ENCODE peak calls at places on chromosomes 1 and 21, in five cellular contexts. B, I, H, Z and X are unnamed samples. For H3K27me3, the result is how much of the 10 kb centered on the place peaks cover.

GRCh38 chr1:67832737-67833594 is at the start of gene GNG12:
- DNase-seq in Z (no peak), I (peak), B (no peak), H (peak), X (no peak)

GRCh38 chr1:54413295-54413694 is 7.1 kb upstream of the SSBP3 start:
- DNase-seq in Z (no peak), I (peak), H (peak), B (no peak), X (no peak)

GRCh38 chr1:36352141-36352909 is 28.9 kb upstream of the EVA1B start:
- DNase-seq in B (no peak), I (no peak), H (no peak), Z (no peak), X (no peak)

GRCh38 chr1:94236630-94237290 is 624 bp downstream of the ARHGAP29 start:
- DNase-seq in Z (no peak), B (no peak), I (no peak), H (peak), X (no peak)

GRCh38 chr1:204578867-204579664 is 62.9 kb downstream of the MDM4 start:
- DNase-seq in B (no peak), I (no peak), H (no peak), Z (no peak), X (no peak)

GRCh38 chr1:46689326-46689725 is 17.7 kb downstream of the TEX38 start:
- DNase-seq in H (no peak), Z (no peak), B (no peak), I (no peak), X (no peak)

GRCh38 chr1:1162597-1163537 is 10.8 kb upstream of the TTLL10 start:
- DNase-seq in H (peak), B (no peak), Z (no peak), I (no peak), X (no peak)

GRCh38 chr1:53470155-53470554 is 11.0 kb downstream of the DMRTB1 start:
- DNase-seq in Z (peak), H (peak), B (peak), I (peak), X (no peak)

GRCh38 chr1:41713141-41713540 is 205.6 kb downstream of the HIVEP3 start:
- DNase-seq in I (no peak), B (no peak), H (no peak), Z (no peak), X (no peak)

GRCh38 chr1:101122452-101123166 is 97.0 kb upstream of the DPH5 start:
- DNase-seq in B (no peak), H (no peak), Z (no peak), I (no peak), X (no peak)

GRCh38 chr1:44072204-44072603 is 40.9 kb upstream of the SLC6A9 start:
- DNase-seq in Z (peak), H (no peak), B (no peak), I (peak), X (no peak)

GRCh38 chr1:100734716-100735115 is 15.2 kb downstream of the VCAM1 start:
- DNase-seq in I (no peak), H (no peak), Z (no peak), B (no peak), X (no peak)

GRCh38 chr21:28805885-28806284 is 186.8 kb downstream of the LTN1 start:
- DNase-seq in H (no peak), B (no peak), Z (no peak), I (peak), X (no peak)

GRCh38 chr1:245585252-245585959 is 430.6 kb downstream of the KIF26B start:
- DNase-seq in B (no peak), I (peak), H (no peak), Z (no peak), X (no peak)

GRCh38 chr1:182127656-182128055 is 66.1 kb upstream of the ZNF648 start:
- DNase-seq in Z (no peak), B (no peak), I (no peak), H (no peak), X (no peak)

GRCh38 chr1:19239876-19240275 is 11.4 kb downstream of the EMC1 start:
- DNase-seq in B (no peak), I (no peak), H (no peak), Z (no peak), X (no peak)
- H3K27ac ChIP-seq in B (no peak), I (no peak), H (no peak), Z (peak), X (no peak)

GRCh38 chr1:88936760-88937342 is 45.5 kb upstream of the GTF2B start:
- DNase-seq in I (no peak), H (no peak), Z (no peak), B (no peak), X (no peak)

GRCh38 chr1:88935522-88936222 is 44.3 kb upstream of the GTF2B start:
- DNase-seq in H (no peak), Z (no peak), B (no peak), I (no peak), X (no peak)

DNA sequence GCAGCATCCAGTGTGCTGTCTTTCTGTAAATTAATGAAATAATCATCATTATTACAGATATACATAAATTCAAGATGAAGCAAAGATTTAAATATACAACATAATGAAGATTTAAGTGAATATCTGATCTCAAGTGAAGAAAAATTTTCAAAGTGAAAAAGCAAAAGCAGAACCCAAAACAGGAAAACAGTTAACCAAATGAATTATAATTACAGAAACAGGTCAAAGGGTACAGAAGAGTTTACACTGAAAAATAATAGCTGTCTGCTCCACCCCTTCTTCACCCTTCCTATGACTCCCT is 44.8 kb upstream of the GTF2B start:
- DNase-seq in Z (no peak), B (no peak), I (no peak), H (no peak), X (no peak)
- TF ChIP-seq CTCF in Z (no peak), B (no peak), I (no peak), H (no peak), X (peak)

GRCh38 chr1:3926956-3927355 is 26.9 kb upstream of the C1orf174 start:
- DNase-seq in I (no peak), Z (no peak), B (no peak), H (no peak), X (no peak)
- H3K27me3 ChIP-seq in I (under half), Z (under half), B (under half), H (under half), X (under half)

GRCh38 chr1:10280442-10281350 is 70.3 kb downstream of the KIF1B start:
- DNase-seq in I (no peak), Z (no peak), H (no peak), B (no peak), X (no peak)
- H3K27ac ChIP-seq in I (no peak), Z (peak), H (no peak), B (no peak), X (no peak)

GRCh38 chr1:161747789-161748188 is 1.8 kb upstream of the DUSP12 start:
- DNase-seq in Z (no peak), B (no peak), I (no peak), H (no peak), X (no peak)

DNA sequence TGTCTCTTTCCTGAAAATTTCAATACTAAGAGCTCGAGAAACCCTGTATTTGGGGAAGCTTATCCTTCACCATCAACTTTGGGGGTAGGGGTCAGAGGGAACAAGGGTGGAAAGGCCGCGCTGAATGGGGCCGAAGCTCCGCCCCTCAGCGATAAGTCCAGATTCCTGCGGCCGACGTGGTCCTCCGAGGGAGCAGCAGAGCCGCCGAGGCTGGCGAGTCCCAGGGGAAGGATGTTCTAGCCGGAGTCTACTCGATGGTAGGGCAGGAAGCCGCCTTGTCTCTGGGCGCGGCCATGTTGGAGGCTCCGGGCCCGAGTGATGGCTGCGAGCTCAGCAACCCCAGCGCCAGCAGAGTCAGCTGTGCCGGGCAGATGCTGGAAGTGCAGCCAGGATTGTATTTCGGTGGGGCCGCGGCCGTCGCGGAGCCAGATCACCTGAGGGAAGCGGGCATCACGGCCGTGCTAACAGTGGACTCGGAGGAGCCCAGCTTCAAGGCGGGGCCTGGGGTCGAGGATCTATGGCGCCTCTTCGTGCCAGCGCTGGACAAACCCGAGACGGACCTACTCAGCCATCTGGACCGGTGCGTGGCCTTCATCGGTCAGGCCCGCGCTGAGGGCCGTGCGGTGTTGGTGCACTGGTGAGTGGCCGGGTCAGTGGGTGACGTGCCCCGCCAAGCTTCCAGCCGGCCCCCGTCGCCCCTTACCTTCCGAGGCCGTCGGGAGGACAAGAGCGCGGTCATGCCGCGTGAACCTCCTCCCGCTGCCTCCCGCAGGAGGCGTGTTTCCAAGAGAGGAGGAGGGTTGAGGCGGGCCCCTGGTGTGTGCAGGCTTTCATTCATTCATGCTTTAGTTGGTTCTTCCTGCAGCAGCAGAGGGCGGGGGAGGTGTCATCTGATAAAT is at the start of gene DUSP12:
- DNase-seq in Z (peak), H (peak), B (no peak), I (peak), X (peak)
- TF ChIP-seq CTCF in Z (peak), H (no peak), B (no peak), I (peak), X (no peak)